ENCODE peak calls at places on chromosomes 2 and 18, in five cellular contexts. K is trophoblast cell, S is ascending aorta, D is upper lobe of right lung, F is astrocyte of the spinal cord. N is an unnamed sample.

GRCh38 chr2:189799531-189799930 is 15.3 kb downstream of the PMS1 start:
- DNase-seq in K (no peak), S (no peak), D (no peak), F (peak), N (no peak)

GRCh38 chr2:27680571-27680970 is 16.9 kb downstream of the SLC4A1AP start:
- DNase-seq in K (no peak), S (no peak), D (no peak), F (no peak), N (no peak)

GRCh38 chr18:53906681-53907080 is 317.8 kb downstream of the MBD2 start:
- DNase-seq in K (peak), S (no peak), D (no peak), F (peak), N (no peak)

GRCh38 chr18:10524507-10525425 is 1.1 kb upstream of the NAPG start:
- DNase-seq in K (peak), S (no peak), D (no peak), F (peak), N (no peak)

GRCh38 chr2:166167451-166167850 is 39.6 kb upstream of the SCN1A start:
- DNase-seq in K (no peak), S (no peak), D (no peak), F (peak), N (peak)

GRCh38 chr2:101106453-101107181 is 44.6 kb downstream of the TBC1D8 start:
- DNase-seq in K (peak), S (no peak), D (no peak), F (no peak), N (no peak)

GRCh38 chr2:10004836-10005235 is 38.5 kb upstream of the KLF11 start:
- DNase-seq in K (no peak), S (no peak), D (no peak), F (no peak), N (no peak)

GRCh38 chr2:46125798-46126197 is 171.4 kb upstream of the EPAS1 start:
- DNase-seq in K (no peak), S (no peak), D (no peak), F (no peak), N (no peak)

GRCh38 chr2:88590998-88591613 is 36.2 kb downstream of the EIF2AK3 start:
- DNase-seq in K (peak), S (no peak), D (no peak), F (peak), N (peak)

GRCh38 chr2:18750662-18751554 is 161.5 kb upstream of the NT5C1B start:
- DNase-seq in K (no peak), S (no peak), D (no peak), F (no peak), N (no peak)

GRCh38 chr2:197915548-197916265 is 111.3 kb downstream of the PLCL1 start:
- DNase-seq in K (peak), S (no peak), D (no peak), F (peak), N (no peak)

GRCh38 chr2:140085674-140086073 is 1305.5 kb upstream of the NXPH2 start:
- DNase-seq in K (no peak), S (no peak), D (no peak), F (peak), N (no peak)

GRCh38 chr2:239000089-239000488 is 152.2 kb downstream of the TWIST2 start:
- DNase-seq in K (no peak), S (no peak), D (no peak), F (no peak), N (no peak)

GRCh38 chr2:46471-47345 is at the start of gene FAM110C:
- DNase-seq in K (peak), S (peak), D (peak), F (peak), N (no peak)

GRCh38 chr18:23756590-23757540 is 67.6 kb downstream of the LAMA3 start:
- DNase-seq in K (no peak), S (no peak), D (no peak), F (no peak), N (no peak)

GRCh38 chr2:188978291-188979081 is 4.3 kb downstream of the COL3A1 start:
- DNase-seq in K (peak), S (no peak), D (no peak), F (peak), N (peak)

GRCh38 chr2:143259368-143259958 is 130.2 kb downstream of the ARHGAP15 start:
- DNase-seq in K (peak), S (no peak), D (no peak), F (peak), N (peak)

GRCh38 chr18:21053127-21053526 is 58.5 kb downstream of the ROCK1 start:
- DNase-seq in K (peak), S (no peak), D (no peak), F (peak), N (no peak)

DNA sequence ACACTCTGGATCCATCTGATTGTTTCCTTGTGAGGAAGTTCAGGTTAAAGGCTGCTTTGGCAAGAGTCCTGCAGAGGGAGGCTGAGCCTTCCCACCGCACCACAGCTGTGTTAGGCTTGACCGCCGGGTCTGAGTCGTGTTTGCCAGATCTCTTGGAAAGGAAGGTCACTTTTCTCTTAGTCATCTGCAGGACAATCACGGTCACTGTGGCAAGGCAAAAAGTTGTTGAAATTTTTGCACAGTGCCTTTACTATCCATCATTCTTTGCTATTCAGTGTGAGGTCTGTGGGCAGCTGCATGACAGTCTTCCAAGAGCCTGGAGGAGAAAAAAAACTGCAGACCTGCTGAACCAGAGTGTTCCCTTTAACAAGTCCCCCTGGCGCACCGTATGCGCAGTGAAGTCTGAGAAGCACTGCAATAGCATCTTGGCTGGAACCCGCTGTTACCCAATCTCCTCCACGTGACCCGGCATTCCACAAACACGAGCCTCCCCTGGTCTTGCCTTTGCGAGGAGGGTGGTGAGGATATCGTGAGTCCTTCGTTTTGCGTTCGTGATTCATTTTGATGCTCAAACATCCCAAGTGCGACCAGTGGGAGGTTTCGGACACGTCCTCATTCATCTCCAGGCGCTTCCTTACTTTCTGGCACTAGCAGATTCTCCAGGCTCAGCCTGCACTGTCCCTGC is 23.0 kb downstream of the BIN1 start:
- DNase-seq in K (peak), S (no peak), D (peak), F (peak), N (no peak)
- H3K4me3 ChIP-seq in K (no peak), S (no peak), D (no peak), F (no peak), N (no peak)

DNA sequence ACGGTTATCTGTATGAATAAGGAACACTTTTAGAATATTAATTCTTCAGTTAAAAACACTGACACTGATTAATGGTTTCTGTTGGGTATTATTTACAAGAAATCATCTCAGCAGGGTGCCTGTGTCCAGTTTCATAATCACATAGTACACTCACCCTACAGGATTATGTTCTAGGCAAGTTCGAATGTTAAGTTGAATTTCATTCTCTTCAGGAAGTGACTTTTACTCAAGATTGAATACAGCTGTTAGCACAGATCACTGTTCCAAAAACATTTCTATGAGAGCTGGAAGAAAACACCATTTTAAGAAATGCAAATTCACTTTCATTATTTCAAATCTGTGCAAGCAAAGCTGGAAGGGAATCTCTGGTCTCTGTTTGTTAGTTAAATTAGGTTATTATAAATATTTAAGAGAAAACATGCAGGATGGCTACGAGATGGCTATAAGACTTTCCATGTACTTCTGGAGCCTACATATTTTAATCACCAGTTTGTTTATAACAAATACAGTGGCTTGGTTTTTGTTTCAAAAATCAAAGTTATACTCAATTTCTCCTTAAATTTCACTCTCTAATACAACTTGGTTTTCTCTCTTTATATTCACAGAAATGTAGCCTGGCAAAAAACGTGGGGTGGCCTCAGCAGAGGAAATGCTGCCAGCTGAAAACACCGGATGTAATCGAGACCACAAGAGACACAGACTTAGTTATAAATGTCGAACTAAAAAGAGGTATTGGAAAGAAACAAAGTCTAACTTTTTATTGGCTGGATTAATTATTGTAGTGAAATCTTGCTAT is 65.8 kb downstream of the RBMS1 start:
- DNase-seq in K (no peak), S (no peak), D (no peak), F (peak), N (no peak)
- H3K4me3 ChIP-seq in K (no peak), S (peak), D (peak), F (no peak), N (no peak)

DNA sequence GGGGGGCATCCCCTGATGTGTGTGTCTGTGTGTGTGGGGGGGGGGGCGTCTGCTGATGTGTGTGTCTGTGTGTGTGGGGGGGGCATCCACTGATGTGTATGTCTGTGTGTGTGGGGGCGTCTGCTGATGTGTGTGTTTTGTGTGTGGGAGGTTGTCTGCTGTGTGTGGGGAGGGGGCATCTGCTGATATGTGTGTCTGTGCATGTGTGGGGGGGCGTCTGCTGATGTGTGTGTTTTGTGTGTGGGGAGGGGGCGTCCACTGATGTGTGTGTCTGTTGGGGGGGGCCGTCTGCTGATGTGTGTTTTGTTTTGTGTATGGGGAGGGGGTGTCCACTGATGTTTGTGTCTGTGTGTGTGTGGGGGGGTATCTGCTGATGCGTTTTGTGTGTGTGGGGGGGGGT is 126.1 kb downstream of the NFATC1 start:
- DNase-seq in K (no peak), S (no peak), D (peak), F (no peak), N (no peak)
- H3K4me3 ChIP-seq in K (no peak), S (no peak), D (no peak), F (no peak), N (no peak)

DNA sequence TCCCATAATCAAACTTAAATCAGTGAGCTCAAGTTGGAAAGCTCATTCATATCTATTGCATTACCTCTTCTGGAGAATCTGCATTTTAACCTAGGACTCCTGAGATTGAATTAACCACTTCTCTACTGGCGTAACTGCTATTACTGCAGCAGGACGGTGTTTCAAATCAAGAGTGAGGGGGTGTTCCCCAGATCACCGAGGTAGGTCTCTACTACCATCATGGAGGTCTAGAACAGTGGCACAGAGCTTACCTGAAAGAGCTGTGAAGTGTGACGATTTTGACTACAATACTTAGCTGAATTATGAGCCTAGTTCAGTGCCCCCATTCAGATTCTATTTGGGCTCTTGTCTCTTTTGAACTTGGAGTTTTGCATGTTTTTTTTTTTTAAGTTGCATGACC is 119.5 kb downstream of the POLE4 start:
- DNase-seq in K (no peak), S (no peak), D (no peak), F (no peak), N (no peak)
- H3K4me3 ChIP-seq in K (no peak), S (no peak), D (no peak), F (no peak), N (no peak)

DNA sequence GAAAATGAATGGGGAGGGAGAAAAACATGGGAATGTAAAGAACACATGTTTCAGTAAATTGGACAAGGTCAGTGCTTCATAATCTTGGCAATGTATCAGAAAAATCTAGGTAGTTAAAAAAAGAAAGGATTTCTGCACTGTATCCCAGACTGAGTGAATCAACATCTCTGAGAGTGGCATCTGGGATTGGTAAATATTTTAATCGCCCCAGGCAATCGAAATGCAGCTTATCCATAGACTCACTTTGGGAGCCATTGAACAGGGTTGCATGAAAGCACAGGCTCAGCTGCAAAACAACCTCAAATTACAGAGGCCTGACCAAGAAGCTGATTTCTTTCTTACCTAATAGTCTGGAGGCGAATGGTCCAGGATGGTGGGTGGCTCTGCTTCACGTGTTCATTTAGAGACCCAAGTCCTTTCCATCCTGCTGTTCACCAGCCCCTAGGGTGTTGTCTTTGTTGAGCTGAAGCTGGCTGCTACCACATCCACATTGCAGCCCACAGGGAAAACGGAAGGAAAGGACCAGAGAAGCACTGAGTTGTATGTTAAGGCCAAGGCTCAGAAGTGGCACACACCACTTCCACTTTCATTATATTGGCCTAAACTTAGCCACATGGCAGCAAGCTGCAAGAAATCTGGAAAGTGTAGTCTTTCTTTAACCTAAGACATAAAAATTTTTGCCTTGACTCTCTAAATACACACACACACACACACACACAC is 59.0 kb downstream of the MOGAT1 start:
- DNase-seq in K (no peak), S (no peak), D (no peak), F (no peak), N (peak)
- H3K4me3 ChIP-seq in K (no peak), S (peak), D (no peak), F (no peak), N (no peak)

DNA sequence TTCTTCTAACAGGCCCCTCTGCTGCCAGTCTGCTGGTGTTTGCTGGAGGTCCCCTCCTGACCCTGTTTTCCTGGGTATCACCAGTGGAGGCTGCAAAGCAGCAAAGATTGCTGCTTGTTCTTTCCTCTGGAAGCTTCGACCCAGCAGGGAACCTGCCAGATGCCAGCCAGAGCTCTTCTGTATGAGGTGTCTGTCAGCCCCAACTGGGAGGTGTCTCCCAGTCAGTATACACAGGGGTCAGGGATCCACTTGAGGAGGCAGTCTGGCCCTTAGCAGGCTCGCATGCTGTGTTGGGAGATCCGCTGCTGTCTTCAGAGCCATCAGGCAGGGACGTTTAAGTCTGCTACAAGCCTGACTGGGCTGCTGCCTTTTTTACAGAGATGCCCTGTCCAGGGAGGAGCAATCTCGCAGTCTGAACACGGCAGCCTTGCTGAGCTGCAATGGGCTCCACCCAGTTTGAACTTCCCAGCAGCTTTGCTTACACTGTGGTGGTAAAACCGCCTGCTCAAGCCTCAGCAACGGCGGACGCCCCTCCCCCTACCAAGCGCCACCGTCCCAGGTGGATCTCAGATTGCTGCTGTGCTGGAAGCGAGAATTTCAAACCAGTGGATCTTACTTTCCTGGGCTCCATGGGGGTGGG is 29.9 kb downstream of the CHCHD5 start:
- DNase-seq in K (no peak), S (no peak), D (peak), F (no peak), N (no peak)
- H3K4me3 ChIP-seq in K (no peak), S (no peak), D (no peak), F (no peak), N (no peak)